ENCODE peak calls at places on chromosomes 13 and 19, in eight cellular contexts. H is AG04450, O is colonic mucosa, Q is uterus, I is cardiac fibroblast, Z is bronchial epithelial cell, F is kidney epithelial cell, A is cardiac muscle cell. Y is an unnamed sample.

GRCh38 chr19:50187937-50188336 is 15.5 kb upstream of the MYH14 start:
- DNase-seq in H (no peak), O (peak), Q (no peak), I (no peak), Z (no peak), F (no peak), A (no peak), Y (no peak)

GRCh38 chr13:32233062-32233461 is 82.1 kb downstream of the ZAR1L start:
- DNase-seq in H (no peak), O (no peak), Q (no peak), I (no peak), Z (no peak), F (no peak), A (no peak), Y (no peak)

GRCh38 chr13:45086484-45086883 is 33.8 kb upstream of the GTF2F2 start:
- DNase-seq in H (no peak), O (no peak), Q (no peak), I (peak), Z (no peak), F (no peak), A (peak), Y (no peak)

GRCh38 chr19:44807652-44808462 is 1.0 kb upstream of the BCAM start:
- DNase-seq in H (no peak), O (peak), Q (no peak), I (peak), Z (peak), F (peak), A (peak), Y (peak)

GRCh38 chr19:35347930-35348298 is 212 bp downstream of the FFAR1 start:
- DNase-seq in H (no peak), O (no peak), Q (no peak), I (no peak), Z (no peak), F (no peak), A (no peak), Y (no peak)

GRCh38 chr19:41244117-41244516 is 20.1 kb upstream of the HNRNPUL1 start:
- DNase-seq in H (no peak), O (no peak), Q (no peak), I (no peak), Z (no peak), F (no peak), A (no peak), Y (no peak)

GRCh38 chr19:35211545-35212230 is 16.9 kb downstream of the FAM187B start:
- DNase-seq in H (no peak), O (peak), Q (peak), I (no peak), Z (no peak), F (no peak), A (no peak), Y (no peak)

GRCh38 chr19:1624458-1624857 is 19.2 kb upstream of the UQCR11 start:
- DNase-seq in H (no peak), O (peak), Q (no peak), I (peak), Z (peak), F (no peak), A (peak), Y (peak)

GRCh38 chr19:47226426-47227346 is 4.3 kb downstream of the BBC3 start:
- DNase-seq in H (no peak), O (peak), Q (peak), I (peak), Z (no peak), F (no peak), A (peak), Y (peak)

GRCh38 chr13:107277911-107278310 is 710.0 kb upstream of the ARGLU1 start:
- DNase-seq in H (no peak), O (no peak), Q (no peak), I (no peak), Z (no peak), F (no peak), A (no peak), Y (no peak)

GRCh38 chr13:19957320-19958118 is 1.0 kb upstream of the ZMYM2 start:
- DNase-seq in H (peak), O (peak), Q (peak), I (peak), Z (peak), F (peak), A (peak), Y (peak)

GRCh38 chr19:6423499-6424189 is 967 bp downstream of the KHSRP start:
- DNase-seq in H (no peak), O (peak), Q (peak), I (peak), Z (peak), F (no peak), A (peak), Y (peak)

GRCh38 chr13:76210262-76210661 is 574.1 kb downstream of the LMO7 start:
- DNase-seq in H (no peak), O (no peak), Q (no peak), I (peak), Z (peak), F (no peak), A (peak), Y (no peak)

GRCh38 chr13:98657506-98658085 is 80.7 kb upstream of the STK24 start:
- DNase-seq in H (no peak), O (no peak), Q (no peak), I (no peak), Z (no peak), F (no peak), A (no peak), Y (no peak)

GRCh38 chr13:26951581-26952177 is 191.1 kb upstream of the GPR12 start:
- DNase-seq in H (no peak), O (peak), Q (no peak), I (no peak), Z (no peak), F (no peak), A (no peak), Y (peak)

GRCh38 chr13:23506821-23507210 is 63.4 kb upstream of the TNFRSF19 start:
- DNase-seq in H (peak), O (no peak), Q (no peak), I (peak), Z (no peak), F (peak), A (peak), Y (peak)

GRCh38 chr13:94710881-94711560 is 1.3 kb downstream of the SOX21 start:
- DNase-seq in H (no peak), O (no peak), Q (no peak), I (peak), Z (no peak), F (no peak), A (no peak), Y (no peak)
- H3K4me3 ChIP-seq in H (no peak), O (peak), Q (no peak), I (no peak), Z (peak), F (no peak), A (peak), Y (no peak)

GRCh38 chr19:43766755-43767043 is 11.9 kb upstream of the SMG9 start:
- DNase-seq in H (no peak), O (no peak), Q (no peak), I (no peak), Z (no peak), F (no peak), A (no peak), Y (no peak)
- TF ChIP-seq CTCF in H (no peak), O (no peak), Q (no peak), I (no peak), Z (no peak), F (no peak), A (no peak), Y (no peak)

GRCh38 chr19:28021316-28022185 is 1191.4 kb downstream of the UQCRFS1 start:
- DNase-seq in H (no peak), O (no peak), Q (no peak), I (no peak), Z (no peak), F (no peak), A (no peak), Y (no peak)
- H3K4me3 ChIP-seq in H (no peak), O (no peak), Q (no peak), I (no peak), Z (no peak), F (no peak), A (no peak), Y (no peak)

GRCh38 chr13:48945626-48946025 is 30.1 kb upstream of the FNDC3A start:
- DNase-seq in H (no peak), O (no peak), Q (no peak), I (no peak), Z (no peak), F (no peak), A (no peak), Y (no peak)

GRCh38 chr13:48954086-48954485 is 21.6 kb upstream of the FNDC3A start:
- DNase-seq in H (no peak), O (no peak), Q (no peak), I (peak), Z (peak), F (peak), A (peak), Y (peak)

GRCh38 chr13:48949566-48950506 is 25.9 kb upstream of the FNDC3A start:
- DNase-seq in H (no peak), O (no peak), Q (no peak), I (no peak), Z (no peak), F (no peak), A (peak), Y (peak)

GRCh38 chr13:48946163-48946562 is 29.5 kb upstream of the FNDC3A start:
- DNase-seq in H (no peak), O (no peak), Q (no peak), I (no peak), Z (no peak), F (no peak), A (no peak), Y (no peak)

GRCh38 chr13:48950507-48950886 is 25.2 kb upstream of the FNDC3A start:
- DNase-seq in H (no peak), O (no peak), Q (no peak), I (no peak), Z (peak), F (no peak), A (peak), Y (peak)
- TF ChIP-seq CTCF in H (no peak), O (no peak), Q (no peak), I (no peak), Z (no peak), F (no peak), A (no peak), Y (no peak)